ENCODE peak calls at places on chromosomes 4 and X, in four cellular contexts. One of them, this sample, is unnamed.

GRCh38 chr4:107862658-107863057 is 37.9 kb downstream of the SGMS2 start:
- DNase-seq in kidney: no peak
- DNase-seq in endothelial cell of umbilical vein: peak; percentile 85
- DNase-seq in IMR-90: peak; percentile 63
- DNase-seq in this sample: peak; percentile 25

GRCh38 chrX:95764972-95765451 is 919.6 kb upstream of the DIAPH2 start:
- DNase-seq in endothelial cell of umbilical vein: peak; percentile 49
- DNase-seq in kidney: no peak
- DNase-seq in IMR-90: peak; percentile 23
- DNase-seq in this sample: no peak

GRCh38 chr4:2995546-2996265 is 32.3 kb downstream of the GRK4 start:
- DNase-seq in endothelial cell of umbilical vein: no peak
- DNase-seq in IMR-90: no peak
- DNase-seq in kidney: no peak
- DNase-seq in this sample: no peak

GRCh38 chrX:131633285-131633917 is 89.5 kb downstream of the OR13H1 start:
- DNase-seq in kidney: no peak
- DNase-seq in IMR-90: peak; percentile 41
- DNase-seq in endothelial cell of umbilical vein: peak; percentile 11
- DNase-seq in this sample: peak; percentile 55

GRCh38 chrX:111854778-111855490 is 21.0 kb upstream of the TRPC5OS start:
- DNase-seq in kidney: no peak
- DNase-seq in IMR-90: peak; percentile 11
- DNase-seq in endothelial cell of umbilical vein: no peak
- DNase-seq in this sample: no peak

GRCh38 chr4:76212851-76213414 is 691 bp downstream of the SCARB2 start:
- DNase-seq in kidney: no peak
- DNase-seq in IMR-90: peak; percentile 61
- DNase-seq in endothelial cell of umbilical vein: peak; percentile 45
- DNase-seq in this sample: peak; percentile 55

GRCh38 chrX:54640721-54641120 is 110.7 kb downstream of the GNL3L start:
- DNase-seq in kidney: no peak
- DNase-seq in endothelial cell of umbilical vein: no peak
- DNase-seq in IMR-90: no peak
- DNase-seq in this sample: no peak

GRCh38 chr4:52234539-52235174 is 183.6 kb downstream of the SPATA18 start:
- DNase-seq in kidney: no peak
- DNase-seq in IMR-90: peak; percentile 37
- DNase-seq in endothelial cell of umbilical vein: peak; percentile 25
- DNase-seq in this sample: no peak

GRCh38 chr4:54971474-54971950 is 153.9 kb downstream of the KDR start:
- DNase-seq in kidney: no peak
- DNase-seq in IMR-90: peak; percentile 53
- DNase-seq in endothelial cell of umbilical vein: peak; percentile 77
- DNase-seq in this sample: no peak

GRCh38 chr4:139852612-139853269 is 187.1 kb downstream of the MGST2 start:
- DNase-seq in endothelial cell of umbilical vein: no peak
- DNase-seq in kidney: no peak
- DNase-seq in IMR-90: no peak
- DNase-seq in this sample: no peak

GRCh38 chr4:2936773-2937145 is 26.4 kb downstream of the NOP14 start:
- DNase-seq in IMR-90: peak; percentile 58
- DNase-seq in kidney: peak; percentile 82
- DNase-seq in endothelial cell of umbilical vein: no peak
- DNase-seq in this sample: no peak

GRCh38 chrX:73930300-73930699 is 367.3 kb downstream of the CHIC1 start:
- DNase-seq in IMR-90: peak; percentile 70
- DNase-seq in endothelial cell of umbilical vein: peak; percentile 24
- DNase-seq in kidney: no peak
- DNase-seq in this sample: no peak

GRCh38 chrX:35406386-35406785 is 391.8 kb upstream of the MAGEB16 start:
- DNase-seq in endothelial cell of umbilical vein: no peak
- DNase-seq in IMR-90: no peak
- DNase-seq in kidney: no peak
- DNase-seq in this sample: no peak

DNA sequence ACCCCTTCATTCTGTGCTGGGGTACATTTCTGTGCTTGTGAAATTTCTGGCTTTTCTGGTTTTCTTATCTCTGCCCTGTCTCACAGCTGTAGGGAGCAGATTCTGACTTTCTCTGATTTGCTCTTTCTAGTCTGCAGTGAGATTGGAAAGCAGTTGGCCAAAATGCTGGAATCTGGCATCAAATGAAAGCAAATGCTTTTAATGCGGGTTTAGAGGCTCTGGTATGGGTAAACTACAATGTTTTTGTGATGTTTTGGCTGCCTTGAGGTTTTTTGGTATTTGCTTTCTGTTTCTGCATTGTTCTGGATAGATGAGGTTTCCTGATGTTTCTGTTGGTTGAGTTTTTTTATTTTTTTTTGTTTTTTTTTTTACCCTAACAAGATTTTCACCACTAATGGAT is 23.8 kb downstream of the SMIM20 start:
- DNase-seq in endothelial cell of umbilical vein: no peak
- DNase-seq in kidney: no peak
- DNase-seq in IMR-90: peak; percentile 49
- DNase-seq in this sample: no peak
- H3K4me3 ChIP-seq in endothelial cell of umbilical vein: no peak overlapping the region
- H3K4me3 ChIP-seq in kidney: no peak overlapping the region
- H3K4me3 ChIP-seq in IMR-90: no peak overlapping the region
- H3K4me3 ChIP-seq in this sample: no peak overlapping the region

GRCh38 chr4:20193522-20193902 is 58.2 kb upstream of the SLIT2 start:
- DNase-seq in IMR-90: no peak
- DNase-seq in endothelial cell of umbilical vein: no peak
- DNase-seq in kidney: no peak
- DNase-seq in this sample: no peak

GRCh38 chr4:20194079-20195013 is 57.4 kb upstream of the SLIT2 start:
- DNase-seq in IMR-90: peak; percentile 91
- DNase-seq in kidney: no peak
- DNase-seq in endothelial cell of umbilical vein: peak; percentile 78
- DNase-seq in this sample: no peak

GRCh38 chr4:20196476-20196875 is 55.2 kb upstream of the SLIT2 start:
- DNase-seq in kidney: no peak
- DNase-seq in IMR-90: peak; percentile 32
- DNase-seq in endothelial cell of umbilical vein: no peak
- DNase-seq in this sample: no peak

GRCh38 chr4:20195071-20195885 is 56.4 kb upstream of the SLIT2 start:
- DNase-seq in endothelial cell of umbilical vein: peak; percentile 7
- DNase-seq in kidney: no peak
- DNase-seq in IMR-90: peak; percentile 44
- DNase-seq in this sample: no peak

DNA sequence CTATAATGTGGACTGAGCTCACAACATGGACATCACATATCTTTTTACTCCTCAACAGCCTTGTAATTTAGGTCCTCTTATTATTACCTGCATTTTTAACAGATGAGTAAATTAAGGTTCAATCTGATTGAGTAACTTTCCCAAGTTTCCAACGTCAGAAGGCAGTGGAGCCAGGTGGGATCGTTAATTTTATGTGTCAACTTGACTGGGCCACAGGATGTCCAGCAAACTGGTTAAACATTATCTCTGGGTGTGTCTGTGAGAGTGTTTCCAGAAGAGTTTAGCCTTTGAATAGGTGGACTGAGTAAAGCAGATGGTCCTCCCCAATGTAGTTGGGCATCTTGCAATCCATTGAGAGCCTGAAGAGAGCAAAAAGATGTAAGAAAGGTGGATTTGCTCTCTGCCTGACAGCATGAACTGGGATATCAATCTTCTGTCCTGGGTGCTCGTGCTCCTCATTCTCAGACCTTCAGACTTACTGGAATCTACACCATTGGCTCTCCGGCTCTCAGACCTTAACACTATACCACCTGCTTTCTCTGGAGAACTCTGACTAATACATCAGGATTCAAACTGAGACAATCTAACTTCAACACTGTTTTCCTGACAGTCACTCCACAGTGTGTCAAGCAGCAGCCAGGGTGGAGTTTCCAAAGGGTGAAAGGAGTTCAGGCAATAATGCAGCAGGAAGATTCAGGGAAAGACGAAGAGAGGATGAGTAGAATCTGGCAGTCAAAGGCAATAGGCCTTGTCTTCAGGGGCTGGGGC is 58.8 kb upstream of the SLIT2 start:
- DNase-seq in kidney: no peak
- DNase-seq in endothelial cell of umbilical vein: peak; percentile 71
- DNase-seq in IMR-90: peak; percentile 59
- DNase-seq in this sample: no peak
- H3K9ac ChIP-seq in kidney: no peak overlapping the region
- H3K9ac ChIP-seq in endothelial cell of umbilical vein: no peak overlapping the region
- H3K9ac ChIP-seq in IMR-90: peak overlapping the region; percentile 18
- H3K9ac ChIP-seq in this sample: no peak overlapping the region

GRCh38 chr4:41104155-41104554 is 110.2 kb downstream of the APBB2 start:
- DNase-seq in kidney: no peak
- DNase-seq in IMR-90: no peak
- DNase-seq in endothelial cell of umbilical vein: no peak
- DNase-seq in this sample: no peak
- H3K27ac ChIP-seq in kidney: no peak overlapping the region
- H3K27ac ChIP-seq in IMR-90: no peak overlapping the region
- H3K27ac ChIP-seq in endothelial cell of umbilical vein: no peak overlapping the region
- H3K27ac ChIP-seq in this sample: no peak overlapping the region

DNA sequence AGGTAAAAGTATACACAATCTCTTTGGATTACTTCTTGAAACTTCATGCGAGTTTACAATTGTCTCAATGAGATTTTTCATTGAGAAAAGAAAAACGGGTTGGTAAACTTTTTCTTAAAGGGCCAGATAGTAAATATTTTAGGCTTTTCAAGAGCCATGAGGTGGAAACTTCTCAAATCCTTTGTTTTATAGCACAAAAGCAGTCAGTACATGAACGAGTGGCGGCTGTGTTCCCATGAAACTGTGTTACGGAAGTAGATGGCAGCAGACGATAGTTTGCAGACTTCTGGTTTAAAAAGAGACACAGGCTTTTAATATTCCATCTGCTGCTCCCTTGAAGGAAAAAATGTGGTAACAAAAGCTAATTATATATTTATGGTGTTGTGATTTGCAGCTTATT is 332.0 kb downstream of the TENM3 start:
- DNase-seq in endothelial cell of umbilical vein: no peak
- DNase-seq in IMR-90: no peak
- DNase-seq in kidney: no peak
- DNase-seq in this sample: no peak
- H3K4me3 ChIP-seq in endothelial cell of umbilical vein: no peak overlapping the region
- H3K4me3 ChIP-seq in IMR-90: no peak overlapping the region
- H3K4me3 ChIP-seq in kidney: no peak overlapping the region
- H3K4me3 ChIP-seq in this sample: no peak overlapping the region

DNA sequence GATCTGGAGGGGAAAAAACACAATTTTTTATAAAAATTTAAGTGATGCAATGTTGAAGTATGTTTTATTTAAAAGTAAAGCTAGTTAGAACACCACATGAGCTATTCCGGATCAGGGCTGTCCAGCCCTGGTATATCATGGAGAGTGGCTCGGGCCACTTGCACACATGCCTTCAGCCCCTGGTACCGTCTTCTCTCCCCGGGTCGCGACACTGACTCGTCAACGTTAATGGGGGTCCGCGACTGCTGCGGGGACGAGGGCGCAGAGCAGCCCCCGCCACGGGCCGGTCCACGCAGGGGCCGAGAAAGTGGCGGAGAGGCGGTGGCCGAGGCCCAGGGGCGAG is 204.7 kb downstream of the TENM3 start:
- DNase-seq in endothelial cell of umbilical vein: peak; percentile 7
- DNase-seq in kidney: no peak
- DNase-seq in IMR-90: no peak
- DNase-seq in this sample: no peak
- H3K9ac ChIP-seq in endothelial cell of umbilical vein: no peak overlapping the region
- H3K9ac ChIP-seq in kidney: peak overlapping the region; percentile 55
- H3K9ac ChIP-seq in IMR-90: peak overlapping the region; percentile 79
- H3K9ac ChIP-seq in this sample: peak overlapping the region; percentile 41

GRCh38 chrX:45900751-45901150 is 644.5 kb downstream of the ZNF674 start:
- DNase-seq in endothelial cell of umbilical vein: no peak
- DNase-seq in kidney: no peak
- DNase-seq in IMR-90: no peak
- DNase-seq in this sample: no peak
- H3K27ac ChIP-seq in endothelial cell of umbilical vein: no peak overlapping the region
- H3K27ac ChIP-seq in kidney: no peak overlapping the region
- H3K27ac ChIP-seq in IMR-90: no peak overlapping the region
- H3K27ac ChIP-seq in this sample: no peak overlapping the region

GRCh38 chrX:2549874-2550273 is 49.1 kb upstream of the DHRSX start:
- DNase-seq in endothelial cell of umbilical vein: no peak
- DNase-seq in kidney: no peak
- DNase-seq in IMR-90: no peak
- DNase-seq in this sample: peak; percentile 28

GRCh38 chrX:2546496-2546895 is 45.7 kb upstream of the DHRSX start:
- DNase-seq in endothelial cell of umbilical vein: no peak
- DNase-seq in kidney: no peak
- DNase-seq in IMR-90: no peak
- DNase-seq in this sample: no peak

GRCh38 chrX:2550288-2551020 is 49.7 kb upstream of the DHRSX start:
- DNase-seq in IMR-90: no peak
- DNase-seq in kidney: no peak
- DNase-seq in endothelial cell of umbilical vein: no peak
- DNase-seq in this sample: no peak

GRCh38 chrX:2547746-2548145 is 47.0 kb upstream of the DHRSX start:
- DNase-seq in endothelial cell of umbilical vein: no peak
- DNase-seq in kidney: no peak
- DNase-seq in IMR-90: no peak
- DNase-seq in this sample: no peak

GRCh38 chrX:2548731-2549423 is 48.1 kb upstream of the DHRSX start:
- DNase-seq in IMR-90: no peak
- DNase-seq in kidney: no peak
- DNase-seq in endothelial cell of umbilical vein: no peak
- DNase-seq in this sample: no peak
- H3K4me3 ChIP-seq in IMR-90: peak overlapping the region; percentile 26
- H3K4me3 ChIP-seq in kidney: no peak overlapping the region
- H3K4me3 ChIP-seq in endothelial cell of umbilical vein: no peak overlapping the region
- H3K4me3 ChIP-seq in this sample: no peak overlapping the region

This sample was measured in colonic mucosa.